ENCODE peak calls at places on chromosome 16, in six cellular contexts. W is astrocyte of the spinal cord; B is naive thymus-derived CD4-positive, alpha-beta T cell; Y is stimulated activated CD8-positive, alpha-beta memory T cell treated with anti-CD3 and anti-CD28 coated beads, Interleukin-12 subunit alpha, Interleukin-12 subunit beta, amount 100 ng/mL, for 4 hours; C is hypothalamus; S is CD8-positive, alpha-beta memory T cell. I is an unnamed sample.

GRCh38 chr16:4873091-4873490 is 25.8 kb downstream of the UBN1 start:
- DNase-seq in W (no peak), B (no peak), Y (no peak), C (no peak), S (no peak), I (no peak)

GRCh38 chr16:54697677-54698076 is 233.0 kb upstream of the IRX5 start:
- DNase-seq in W (no peak), B (no peak), Y (no peak), C (no peak), S (no peak), I (no peak)

GRCh38 chr16:10232757-10233156 is 50.5 kb upstream of the GRIN2A start:
- DNase-seq in W (no peak), B (no peak), Y (no peak), C (no peak), S (no peak), I (no peak)

GRCh38 chr16:19284207-19284606 is 1.3 kb upstream of the CLEC19A start:
- DNase-seq in W (peak), B (no peak), Y (no peak), C (no peak), S (no peak), I (no peak)

GRCh38 chr16:47059991-47060390 is 83.8 kb downstream of the NETO2 start:
- DNase-seq in W (no peak), B (no peak), Y (no peak), C (no peak), S (no peak), I (no peak)

GRCh38 chr16:80751167-80751566 is 53.2 kb downstream of the CDYL2 start:
- DNase-seq in W (peak), B (no peak), Y (no peak), C (no peak), S (no peak), I (no peak)

GRCh38 chr16:75022567-75022966 is 23.7 kb downstream of the ZNRF1 start:
- DNase-seq in W (no peak), B (no peak), Y (no peak), C (no peak), S (no peak), I (no peak)

GRCh38 chr16:1019934-1020305 is 38.4 kb downstream of the SOX8 start:
- DNase-seq in W (no peak), B (no peak), Y (no peak), C (no peak), S (no peak), I (no peak)

GRCh38 chr16:56300901-56301351 is 109.6 kb downstream of the GNAO1 start:
- DNase-seq in W (peak), B (no peak), Y (no peak), C (no peak), S (no peak), I (no peak)

GRCh38 chr16:674214-674881 is 1.1 kb upstream of the RHBDL1 start:
- DNase-seq in W (no peak), B (no peak), Y (no peak), C (no peak), S (no peak), I (no peak)

GRCh38 chr16:72598696-72599095 is 426.7 kb upstream of the PMFBP1 start:
- DNase-seq in W (no peak), B (no peak), Y (no peak), C (no peak), S (no peak), I (no peak)

GRCh38 chr16:79587897-79588296 is 12.6 kb downstream of the MAF start:
- DNase-seq in W (no peak), B (no peak), Y (no peak), C (no peak), S (no peak), I (no peak)

GRCh38 chr16:70577256-70577698 is 53.7 kb downstream of the SF3B3 start:
- DNase-seq in W (peak), B (no peak), Y (no peak), C (no peak), S (no peak), I (peak)

GRCh38 chr16:72794319-72794718 is 253.6 kb downstream of the ZFHX3 start:
- DNase-seq in W (no peak), B (no peak), Y (no peak), C (no peak), S (no peak), I (no peak)

GRCh38 chr16:15494231-15494630 is 59.8 kb downstream of the BMERB1 start:
- DNase-seq in W (peak), B (no peak), Y (no peak), C (no peak), S (no peak), I (no peak)

GRCh38 chr16:66315210-66315825 is 51.2 kb upstream of the CDH5 start:
- DNase-seq in W (peak), B (peak), Y (no peak), C (no peak), S (peak), I (peak)

GRCh38 chr16:28915181-28915580 is 9.9 kb downstream of the RABEP2 start:
- DNase-seq in W (peak), B (no peak), Y (no peak), C (no peak), S (no peak), I (no peak)

GRCh38 chr16:5393070-5393469 is 295.5 kb upstream of the EEF2KMT start:
- DNase-seq in W (no peak), B (no peak), Y (no peak), C (no peak), S (no peak), I (no peak)

GRCh38 chr16:69482410-69482951 is 58.1 kb downstream of the CYB5B start:
- DNase-seq in W (peak), B (no peak), Y (no peak), C (no peak), S (no peak), I (peak)

GRCh38 chr16:414395-415169 is 10.9 kb upstream of the RAB11FIP3 start:
- DNase-seq in W (no peak), B (no peak), Y (no peak), C (no peak), S (no peak), I (no peak)

GRCh38 chr16:426115-426905 is 861 bp downstream of the RAB11FIP3 start:
- DNase-seq in W (no peak), B (no peak), Y (no peak), C (no peak), S (no peak), I (no peak)

GRCh38 chr16:86018487-86018886 is 119.5 kb downstream of the IRF8 start:
- DNase-seq in W (no peak), B (no peak), Y (no peak), C (no peak), S (no peak), I (peak)

GRCh38 chr16:35198223-35199199 is 1739.1 kb downstream of the TP53TG3F start:
- DNase-seq in W (no peak), B (no peak), Y (no peak), C (no peak), S (no peak), I (no peak)

GRCh38 chr16:17606460-17606859 is 135.7 kb upstream of the XYLT1 start:
- DNase-seq in W (no peak), B (no peak), Y (no peak), C (no peak), S (no peak), I (no peak)

GRCh38 chr16:80466024-80466986 is 74.5 kb upstream of the DYNLRB2 start:
- DNase-seq in W (peak), B (no peak), Y (peak), C (peak), S (peak), I (peak)

GRCh38 chr16:11329080-11329491 is 16.2 kb upstream of the RMI2 start:
- DNase-seq in W (peak), B (no peak), Y (no peak), C (no peak), S (no peak), I (no peak)

GRCh38 chr16:50818380-50818779 is 76.5 kb downstream of the CYLD start:
- DNase-seq in W (no peak), B (no peak), Y (no peak), C (no peak), S (no peak), I (no peak)

GRCh38 chr16:1825864-1826690 is 548 bp downstream of the HAGH start:
- DNase-seq in W (no peak), B (peak), Y (no peak), C (no peak), S (no peak), I (peak)

GRCh38 chr16:86446279-86446678 is 64.0 kb upstream of the FOXF1 start:
- DNase-seq in W (no peak), B (no peak), Y (no peak), C (no peak), S (no peak), I (no peak)

GRCh38 chr16:2160915-2161551 is 5.5 kb downstream of the TRAF7 start:
- DNase-seq in W (no peak), B (no peak), Y (no peak), C (no peak), S (no peak), I (no peak)

GRCh38 chr16:22324787-22325597 is 27.8 kb downstream of the POLR3E start:
- DNase-seq in W (no peak), B (no peak), Y (no peak), C (no peak), S (no peak), I (no peak)

GRCh38 chr16:11404608-11405007 is 59.3 kb downstream of the RMI2 start:
- DNase-seq in W (no peak), B (no peak), Y (no peak), C (no peak), S (no peak), I (no peak)

GRCh38 chr16:88373927-88374492 is 8.7 kb upstream of the ZNF469 start:
- DNase-seq in W (no peak), B (no peak), Y (no peak), C (no peak), S (no peak), I (no peak)

GRCh38 chr16:3045758-3046505 is 429 bp upstream of the MMP25 start:
- DNase-seq in W (no peak), B (no peak), Y (no peak), C (no peak), S (no peak), I (no peak)

GRCh38 chr16:28187595-28188004 is 24.2 kb downstream of the XPO6 start:
- DNase-seq in W (no peak), B (no peak), Y (no peak), C (no peak), S (no peak), I (no peak)

GRCh38 chr16:30395992-30396560 is 856 bp downstream of the ZNF48 start:
- DNase-seq in W (no peak), B (no peak), Y (no peak), C (no peak), S (no peak), I (no peak)